ENCODE peak calls at places on chromosome 11, in four cellular contexts. H is stimulated activated CD8-positive, alpha-beta memory T cell treated with anti-CD3 and anti-CD28 coated beads, Interleukin-12 subunit alpha, Interleukin-12 subunit beta, amount 100 ng/mL, for 1 hour; A is stromal cell of bone marrow; X is ACHN. G is an unnamed sample.

GRCh38 chr11:18865261-18865660 is 73.7 kb upstream of the PTPN5 start:
- DNase-seq in A (no peak), X (no peak), H (no peak), G (no peak)

GRCh38 chr11:12137938-12138731 is 27.7 kb downstream of the MICAL2 start:
- DNase-seq in X (peak; percentile 78), A (peak; percentile 90), H (no peak), G (no peak)

GRCh38 chr11:3995949-3996554 is 98.5 kb upstream of the RRM1 start:
- DNase-seq in X (no peak), H (no peak), A (peak; percentile 56), G (no peak)

GRCh38 chr11:68950268-68950667 is 30.5 kb downstream of the MRGPRD start:
- DNase-seq in H (no peak), X (peak; percentile 13), A (no peak), G (no peak)

GRCh38 chr11:112694813-112695212 is 266.4 kb upstream of the NCAM1 start:
- DNase-seq in X (no peak), A (no peak), H (no peak), G (no peak)

GRCh38 chr11:20127671-20128527 is 32.4 kb downstream of the DBX1 start:
- DNase-seq in H (peak; percentile 67), A (no peak), X (peak; percentile 59), G (peak; percentile 5)

GRCh38 chr11:62413060-62413696 is 5.7 kb upstream of the SCGB1A1 start:
- DNase-seq in X (no peak), A (no peak), H (no peak), G (no peak)

GRCh38 chr11:62295504-62295903 is 3.4 kb downstream of the SCGB1D4 start:
- DNase-seq in A (peak; percentile 2), X (peak; percentile 15), H (no peak), G (no peak)

GRCh38 chr11:73237471-73238290 is 19.6 kb downstream of the P2RY2 start:
- DNase-seq in X (no peak), H (no peak), A (peak; percentile 39), G (no peak)

GRCh38 chr11:130217632-130218031 is 58.0 kb downstream of the ST14 start:
- DNase-seq in X (no peak), A (no peak), H (no peak), G (no peak)

GRCh38 chr11:12026331-12027211 is 18.1 kb upstream of the DKK3 start:
- DNase-seq in A (no peak), H (no peak), X (no peak), G (no peak)

GRCh38 chr11:130087294-130087926 is 17.7 kb downstream of the APLP2 start:
- DNase-seq in X (peak; percentile 55), A (no peak), H (no peak), G (no peak)

GRCh38 chr11:103079833-103080232 is 12.1 kb downstream of the DCUN1D5 start:
- DNase-seq in H (no peak), X (no peak), A (no peak), G (no peak)

GRCh38 chr11:128904303-128904871 is 13.2 kb downstream of the KCNJ5 start:
- DNase-seq in H (no peak), A (no peak), X (no peak), G (no peak)

G was measured in DMS 273 treated with DMSO at 0.1 percent for 48 hours.